ENCODE peak calls at places on chromosomes 6 and 20, in nine cellular contexts. V is T-cell; I is HuH-7; Y is activated CD4-positive, alpha-beta T cell treated with anti-CD3 and anti-CD28 coated beads, Interleukin-2, amount 10 ng/mL, durations not matched to agents 7 days and 5 days; F is astrocyte of the cerebellum; R is stomach; L is omental fat pad; K is brain microvascular endothelial cell; O is BE2C. T is an unnamed sample.

GRCh38 chr6:26743157-26743821 is 83.7 kb upstream of the ZNF322 start:
- DNase-seq in R (no peak), V (no peak), L (no peak), F (no peak), O (peak), I (peak), K (peak), Y (no peak), T (no peak)

GRCh38 chr6:163955131-163955530 is 540.6 kb downstream of the QKI start:
- DNase-seq in Y (no peak), R (no peak), K (peak), O (no peak), L (no peak), F (no peak), I (no peak), V (no peak), T (no peak)

GRCh38 chr20:32111763-32112162 is 2.2 kb downstream of the TM9SF4 start:
- DNase-seq in R (no peak), O (no peak), Y (no peak), L (no peak), I (no peak), F (no peak), V (no peak), K (no peak), T (no peak)

GRCh38 chr6:166025149-166025898 is 142.3 kb downstream of the TBXT start:
- DNase-seq in F (peak), O (peak), K (peak), R (no peak), V (no peak), Y (no peak), I (no peak), L (no peak), T (no peak)

GRCh38 chr20:31780839-31781238 is 38.3 kb upstream of the MYLK2 start:
- DNase-seq in R (no peak), Y (no peak), F (no peak), L (no peak), O (no peak), K (no peak), V (no peak), I (no peak), T (no peak)

GRCh38 chr6:164008902-164009301 is 594.4 kb downstream of the QKI start:
- DNase-seq in V (no peak), F (no peak), L (no peak), R (no peak), I (no peak), Y (no peak), O (no peak), K (no peak), T (no peak)

GRCh38 chr6:80376411-80376810 is 269.9 kb downstream of the BCKDHB start:
- DNase-seq in Y (no peak), L (no peak), R (no peak), I (no peak), O (no peak), K (peak), F (no peak), V (no peak), T (no peak)

GRCh38 chr6:11798538-11798937 is 19.9 kb upstream of the ADTRP start:
- DNase-seq in I (no peak), Y (no peak), F (no peak), O (no peak), L (no peak), K (no peak), R (no peak), V (no peak), T (no peak)

GRCh38 chr6:84774174-84775158 is 10.1 kb upstream of the TBX18 start:
- DNase-seq in O (peak), V (no peak), K (peak), F (no peak), Y (no peak), L (no peak), R (no peak), I (peak), T (peak)

GRCh38 chr6:116229287-116229913 is 24.5 kb downstream of the TSPYL4 start:
- DNase-seq in I (no peak), R (peak), Y (peak), L (peak), V (no peak), F (peak), K (peak), O (peak), T (peak)

GRCh38 chr6:84139311-84139710 is 88.1 kb downstream of the CEP162 start:
- DNase-seq in F (no peak), I (no peak), V (no peak), L (no peak), R (no peak), O (no peak), Y (no peak), K (no peak), T (no peak)

GRCh38 chr6:23091795-23092194 is 522.4 kb downstream of the HDGFL1 start:
- DNase-seq in R (no peak), I (no peak), F (no peak), K (no peak), L (no peak), V (no peak), O (no peak), Y (no peak), T (no peak)

GRCh38 chr6:95420792-95421191 is 156.5 kb upstream of the MANEA start:
- DNase-seq in R (no peak), K (no peak), I (no peak), V (no peak), Y (no peak), F (no peak), O (no peak), L (no peak), T (no peak)

GRCh38 chr20:46296526-46297250 is 11.6 kb downstream of the CDH22 start:
- DNase-seq in R (no peak), L (no peak), Y (no peak), K (no peak), O (no peak), F (no peak), V (no peak), I (no peak), T (no peak)

GRCh38 chr20:63552481-63553249 is 1.3 kb upstream of the FNDC11 start:
- DNase-seq in O (no peak), K (no peak), R (no peak), F (no peak), L (no peak), V (peak), Y (peak), I (no peak), T (no peak)

GRCh38 chr6:17280552-17281090 is 540 bp upstream of the RBM24 start:
- DNase-seq in R (peak), I (peak), O (peak), V (no peak), F (no peak), L (peak), K (peak), Y (no peak), T (no peak)

GRCh38 chr6:43221046-43221773 is 8.1 kb downstream of the DNPH1 start:
- DNase-seq in I (no peak), K (no peak), F (no peak), L (no peak), R (peak), O (no peak), V (no peak), Y (no peak), T (no peak)

GRCh38 chr6:3841711-3842565 is 7.2 kb upstream of the FAM50B start:
- DNase-seq in I (no peak), F (no peak), R (no peak), V (no peak), O (no peak), Y (no peak), L (no peak), K (peak), T (no peak)

GRCh38 chr6:129353067-129353466 is 356.9 kb downstream of the ARHGAP18 start:
- DNase-seq in L (no peak), O (no peak), F (no peak), K (no peak), V (no peak), I (no peak), Y (no peak), R (peak), T (no peak)

GRCh38 chr20:59665656-59666555 is 61.6 kb downstream of the PHACTR3 start:
- DNase-seq in L (no peak), K (no peak), I (no peak), R (no peak), O (no peak), V (no peak), F (no peak), Y (no peak), T (no peak)

GRCh38 chr6:12977206-12977605 is 260.6 kb downstream of the PHACTR1 start:
- DNase-seq in R (no peak), F (no peak), L (no peak), Y (no peak), I (no peak), V (no peak), K (no peak), O (no peak), T (no peak)

GRCh38 chr6:32271427-32271826 is 47.6 kb upstream of the NOTCH4 start:
- DNase-seq in O (no peak), L (no peak), F (no peak), V (no peak), Y (peak), R (no peak), I (no peak), K (no peak), T (no peak)

GRCh38 chr20:53434662-53435061 is 159.0 kb downstream of the ZNF217 start:
- DNase-seq in V (no peak), L (no peak), K (no peak), R (no peak), Y (no peak), I (no peak), O (no peak), F (no peak), T (no peak)

GRCh38 chr20:54619181-54619580 is 143.8 kb downstream of the DOK5 start:
- DNase-seq in V (no peak), I (no peak), F (no peak), L (no peak), K (no peak), Y (no peak), R (no peak), O (no peak), T (no peak)

GRCh38 chr6:84805145-84805544 is 40.7 kb upstream of the TBX18 start:
- DNase-seq in Y (no peak), K (no peak), R (no peak), F (no peak), I (no peak), L (no peak), O (no peak), V (no peak), T (no peak)

GRCh38 chr6:13724174-13724573 is 12.5 kb upstream of the RANBP9 start:
- DNase-seq in V (no peak), F (no peak), I (no peak), L (no peak), Y (no peak), K (no peak), O (no peak), R (no peak), T (no peak)

GRCh38 chr6:21176197-21176596 is 417.4 kb upstream of the SOX4 start:
- DNase-seq in O (no peak), F (no peak), Y (no peak), I (no peak), L (no peak), K (no peak), V (no peak), R (no peak), T (no peak)

GRCh38 chr6:13172294-13172693 is 156.0 kb downstream of the TBC1D7 start:
- DNase-seq in R (no peak), L (no peak), O (no peak), V (no peak), K (no peak), Y (no peak), F (no peak), I (no peak), T (no peak)

GRCh38 chr6:692356-692851 is 535 bp downstream of the EXOC2 start:
- DNase-seq in V (peak), R (peak), L (no peak), F (no peak), Y (peak), O (peak), I (peak), K (peak), T (peak)

GRCh38 chr6:71262914-71263313 is 25.7 kb upstream of the OGFRL1 start:
- DNase-seq in F (no peak), K (no peak), L (no peak), Y (no peak), R (no peak), V (no peak), I (no peak), O (peak), T (no peak)

GRCh38 chr20:50724851-50725721 is 6.3 kb upstream of the PARD6B start:
- DNase-seq in V (no peak), L (peak), O (peak), Y (no peak), F (peak), I (no peak), K (peak), R (peak), T (peak)

GRCh38 chr20:8454137-8454712 is 322.2 kb downstream of the PLCB1 start:
- DNase-seq in V (no peak), K (peak), L (no peak), I (peak), R (no peak), Y (no peak), F (peak), O (peak), T (no peak)

GRCh38 chr6:132898376-132898775 is 84.0 kb downstream of the RPS12 start:
- DNase-seq in F (no peak), V (no peak), Y (no peak), I (no peak), K (no peak), L (no peak), O (no peak), R (no peak), T (no peak)

GRCh38 chr6:78864957-78865356 is 2.4 kb upstream of the IRAK1BP1 start:
- DNase-seq in K (no peak), L (no peak), Y (no peak), O (no peak), F (no peak), R (no peak), V (no peak), I (no peak), T (no peak)

GRCh38 chr6:134534708-134535149 is 216.8 kb upstream of the SGK1 start:
- DNase-seq in I (no peak), L (no peak), V (no peak), O (no peak), R (no peak), F (no peak), K (peak), Y (no peak), T (no peak)

GRCh38 chr6:63504777-63505384 is 67.4 kb upstream of the LOC128125822 start:
- DNase-seq in Y (no peak), R (no peak), I (no peak), F (no peak), V (no peak), L (no peak), K (no peak), O (no peak), T (no peak)

GRCh38 chr6:7051780-7052440 is 55.9 kb upstream of the RREB1 start:
- DNase-seq in F (no peak), R (peak), L (no peak), Y (peak), I (peak), O (peak), V (peak), K (peak), T (no peak)

GRCh38 chr6:3294921-3295871 is 36.4 kb downstream of the PSMG4 start:
- DNase-seq in L (no peak), Y (no peak), V (no peak), K (no peak), I (no peak), F (no peak), R (no peak), O (peak), T (no peak)